ENCODE peak calls at places on chromosomes 13 and 19, in nine cellular contexts. O is ecto neural progenitor cell; N is NCI-H2081; Z is A549; D is astrocyte; F is stimulated activated CD4-positive, alpha-beta T cell treated with anti-CD3 and anti-CD28 coated beads, Interleukin-12 subunit alpha, Interleukin-12 subunit beta, amount 100 ng/mL, for 48 hours; L is AG10803; Q is GM12892; V is activated CD4-positive, alpha-beta T cell treated with anti-CD3 and anti-CD28 coated beads for 48 hours. U is an unnamed sample.

GRCh38 chr13:24716446-24716845 is 36.2 kb downstream of the ATP12A start:
- DNase-seq in O (no peak), N (no peak), Z (no peak), D (no peak), F (no peak), L (no peak), Q (no peak), V (no peak), U (no peak)

GRCh38 chr19:459724-460511 is 915 bp downstream of the SHC2 start:
- DNase-seq in O (peak; percentile 85), N (peak; percentile 50), Z (peak; percentile 46), D (peak; percentile 16), F (peak; percentile 8), L (peak; percentile 8), Q (no peak), V (peak; percentile 36), U (peak; percentile 98)

GRCh38 chr13:93603043-93603442 is 376.4 kb downstream of the GPC6 start:
- DNase-seq in O (no peak), N (no peak), Z (peak; percentile 49), D (peak; percentile 90), F (no peak), L (peak; percentile 95), Q (no peak), V (no peak), U (no peak)

GRCh38 chr13:94886191-94886590 is 173.8 kb upstream of the SOX21 start:
- DNase-seq in O (no peak), N (no peak), Z (no peak), D (peak; percentile 66), F (no peak), L (peak; percentile 70), Q (no peak), V (no peak), U (no peak)

GRCh38 chr19:58150328-58150921 is at the start of gene ZNF329:
- DNase-seq in O (peak; percentile 90), N (peak; percentile 19), Z (peak; percentile 85), D (peak; percentile 62), F (peak; percentile 90), L (peak; percentile 74), Q (peak; percentile 68), V (peak; percentile 95), U (peak; percentile 85)

GRCh38 chr19:2087621-2088100 is 8.5 kb downstream of the MOB3A start:
- DNase-seq in O (no peak), N (no peak), Z (no peak), D (no peak), F (no peak), L (no peak), Q (no peak), V (peak; percentile 34), U (no peak)

GRCh38 chr13:42367836-42368235 is 95.9 kb downstream of the AKAP11 start:
- DNase-seq in O (no peak), N (no peak), Z (no peak), D (no peak), F (no peak), L (no peak), Q (no peak), V (no peak), U (no peak)

GRCh38 chr19:15022752-15023151 is 26.5 kb upstream of the CASP14 start:
- DNase-seq in O (no peak), N (no peak), Z (no peak), D (no peak), F (no peak), L (no peak), Q (no peak), V (no peak), U (no peak)

GRCh38 chr19:12749938-12750521 is 1.6 kb upstream of the BEST2 start:
- DNase-seq in O (no peak), N (peak; percentile 2), Z (no peak), D (peak; percentile 38), F (no peak), L (no peak), Q (no peak), V (no peak), U (no peak)

GRCh38 chr19:50205681-50206138 is 2.3 kb downstream of the MYH14 start:
- DNase-seq in O (peak; percentile 55), N (no peak), Z (no peak), D (no peak), F (no peak), L (no peak), Q (no peak), V (no peak), U (no peak)

GRCh38 chr13:45889582-45890243 is 38.2 kb upstream of the SIAH3 start:
- DNase-seq in O (no peak), N (no peak), Z (no peak), D (no peak), F (no peak), L (no peak), Q (no peak), V (no peak), U (no peak)

GRCh38 chr19:5131866-5132561 is 163.1 kb downstream of the KDM4B start:
- DNase-seq in O (no peak), N (no peak), Z (no peak), D (no peak), F (no peak), L (no peak), Q (peak; percentile 51), V (no peak), U (no peak)